ENCODE peak calls at places on chromosomes 13 and 19, in five cellular contexts. One of them, this sample, is unnamed.

GRCh38 chr13:48009298-48009697 is 8.2 kb upstream of the SUCLA2 start:
- DNase-seq in foreskin fibroblast: peak
- DNase-seq in GM10248: no peak
- DNase-seq in fibroblast of the aortic adventitia: peak
- DNase-seq in tibial nerve: no peak
- DNase-seq in this sample: no peak

GRCh38 chr13:109782823-109783411 is 3.5 kb downstream of the IRS2 start:
- DNase-seq in tibial nerve: no peak
- DNase-seq in fibroblast of the aortic adventitia: no peak
- DNase-seq in foreskin fibroblast: no peak
- DNase-seq in GM10248: no peak
- DNase-seq in this sample: no peak

GRCh38 chr13:106796280-106797047 is 228.5 kb upstream of the ARGLU1 start:
- DNase-seq in GM10248: no peak
- DNase-seq in foreskin fibroblast: no peak
- DNase-seq in fibroblast of the aortic adventitia: no peak
- DNase-seq in tibial nerve: no peak
- DNase-seq in this sample: no peak

GRCh38 chr19:55136399-55137102 is 12.5 kb downstream of the TNNT1 start:
- DNase-seq in GM10248: no peak
- DNase-seq in tibial nerve: no peak
- DNase-seq in foreskin fibroblast: no peak
- DNase-seq in fibroblast of the aortic adventitia: no peak
- DNase-seq in this sample: no peak

GRCh38 chr13:114020750-114021463 is 47.0 kb upstream of the C13orf46 start:
- DNase-seq in foreskin fibroblast: no peak
- DNase-seq in fibroblast of the aortic adventitia: no peak
- DNase-seq in tibial nerve: no peak
- DNase-seq in GM10248: no peak
- DNase-seq in this sample: no peak

GRCh38 chr13:98466634-98467236 is 110.2 kb downstream of the STK24 start:
- DNase-seq in fibroblast of the aortic adventitia: peak
- DNase-seq in foreskin fibroblast: no peak
- DNase-seq in GM10248: no peak
- DNase-seq in tibial nerve: no peak
- DNase-seq in this sample: peak

GRCh38 chr19:49210108-49210900 is 52.7 kb downstream of the TRPM4 start:
- DNase-seq in fibroblast of the aortic adventitia: no peak
- DNase-seq in foreskin fibroblast: no peak
- DNase-seq in GM10248: no peak
- DNase-seq in tibial nerve: peak
- DNase-seq in this sample: peak

GRCh38 chr19:53357821-53358581 is 7.5 kb upstream of the ZNF525 start:
- DNase-seq in foreskin fibroblast: no peak
- DNase-seq in GM10248: no peak
- DNase-seq in fibroblast of the aortic adventitia: no peak
- DNase-seq in tibial nerve: no peak
- DNase-seq in this sample: no peak

GRCh38 chr13:29654807-29655547 is 59.5 kb upstream of the SLC7A1 start:
- DNase-seq in GM10248: no peak
- DNase-seq in foreskin fibroblast: peak
- DNase-seq in tibial nerve: no peak
- DNase-seq in fibroblast of the aortic adventitia: peak
- DNase-seq in this sample: no peak

GRCh38 chr19:48760514-48761221 is 5.3 kb downstream of the FGF21 start:
- DNase-seq in fibroblast of the aortic adventitia: no peak
- DNase-seq in foreskin fibroblast: no peak
- DNase-seq in tibial nerve: no peak
- DNase-seq in GM10248: peak
- DNase-seq in this sample: no peak

DNA sequence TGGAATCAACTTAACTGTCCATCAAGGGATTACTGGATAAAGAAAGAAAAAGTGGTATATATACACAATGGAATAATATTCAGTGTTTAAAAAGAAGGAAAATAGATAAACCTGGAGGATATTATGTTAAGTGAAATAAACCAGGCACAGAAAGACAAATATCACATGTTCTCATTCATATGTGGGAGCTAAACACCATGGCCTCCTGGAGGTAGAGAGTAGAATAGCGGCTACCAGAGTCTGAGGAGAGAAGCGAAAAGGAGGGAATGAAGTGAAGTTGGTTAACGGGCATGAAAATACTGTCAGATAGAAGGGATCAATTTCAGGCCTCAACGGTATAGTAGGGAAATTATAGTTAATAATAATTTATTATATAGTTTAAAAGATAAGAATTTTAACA is 147.5 kb upstream of the OBI1 start:
- DNase-seq in foreskin fibroblast: no peak
- DNase-seq in GM10248: no peak
- DNase-seq in fibroblast of the aortic adventitia: no peak
- DNase-seq in tibial nerve: no peak
- DNase-seq in this sample: no peak
- TF ChIP-seq CTCF in foreskin fibroblast: no peak
- TF ChIP-seq CTCF in GM10248: peak
- TF ChIP-seq CTCF in fibroblast of the aortic adventitia: peak
- TF ChIP-seq CTCF in tibial nerve: peak
- TF ChIP-seq CTCF in this sample: peak

GRCh38 chr19:571127-571974 is 1.0 kb upstream of the BSG start:
- DNase-seq in fibroblast of the aortic adventitia: peak
- DNase-seq in GM10248: peak
- DNase-seq in tibial nerve: no peak
- DNase-seq in foreskin fibroblast: no peak
- DNase-seq in this sample: no peak
- TF ChIP-seq CTCF in fibroblast of the aortic adventitia: no peak
- TF ChIP-seq CTCF in GM10248: no peak
- TF ChIP-seq CTCF in tibial nerve: no peak
- TF ChIP-seq CTCF in foreskin fibroblast: no peak
- TF ChIP-seq CTCF in this sample: no peak

GRCh38 chr19:11797491-11797890 is 832 bp upstream of the ZNF491 start:
- DNase-seq in fibroblast of the aortic adventitia: peak
- DNase-seq in GM10248: peak
- DNase-seq in tibial nerve: peak
- DNase-seq in foreskin fibroblast: peak
- DNase-seq in this sample: peak

GRCh38 chr19:11792942-11793341 is 5.4 kb upstream of the ZNF491 start:
- DNase-seq in foreskin fibroblast: no peak
- DNase-seq in GM10248: no peak
- DNase-seq in fibroblast of the aortic adventitia: no peak
- DNase-seq in tibial nerve: no peak
- DNase-seq in this sample: no peak

DNA sequence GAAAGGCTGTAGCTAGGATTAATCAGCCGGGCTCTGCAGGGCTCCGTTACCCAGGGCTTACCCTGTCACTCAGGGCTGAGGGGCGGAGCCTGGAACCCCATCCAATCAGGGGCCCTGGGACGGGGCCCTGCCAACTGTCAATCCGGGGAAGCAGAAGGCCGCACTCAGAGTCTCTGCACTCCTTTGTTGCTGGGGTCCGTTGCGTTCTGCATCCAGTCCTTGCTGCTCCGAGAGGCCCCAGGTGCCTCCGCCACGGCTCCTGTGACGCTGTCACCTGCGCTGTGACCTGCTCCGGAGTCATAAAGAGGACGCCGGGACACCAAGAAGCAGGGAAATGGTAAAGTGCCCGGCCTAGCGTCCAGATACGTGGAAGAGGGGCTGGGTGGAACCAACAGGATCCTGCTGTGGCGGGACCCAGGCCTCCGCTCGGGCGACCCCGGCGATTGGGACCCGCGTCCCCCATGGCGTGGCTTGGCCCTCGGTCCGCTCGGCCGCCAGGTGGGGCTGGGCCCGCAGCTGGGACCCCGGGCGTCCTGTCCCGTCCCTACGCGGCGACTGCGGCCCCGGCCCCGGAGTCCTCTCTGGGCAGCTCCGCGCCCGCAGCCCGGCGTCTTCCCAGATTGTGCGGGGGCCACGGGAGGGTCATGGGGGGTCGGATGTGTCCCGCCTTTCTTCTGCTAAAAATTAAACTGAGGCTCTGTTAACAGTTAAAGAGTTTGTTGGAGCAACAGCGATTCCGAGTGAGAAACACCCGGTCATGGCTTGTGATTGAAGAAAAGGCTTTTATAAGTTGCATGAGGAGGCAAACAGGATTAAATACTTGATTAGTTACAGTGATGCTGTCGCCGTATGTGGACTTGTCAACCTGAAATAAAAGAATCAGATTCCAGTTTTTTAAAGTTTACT is at the start of gene ZNF491:
- DNase-seq in GM10248: peak
- DNase-seq in foreskin fibroblast: peak
- DNase-seq in fibroblast of the aortic adventitia: peak
- DNase-seq in tibial nerve: peak
- DNase-seq in this sample: peak
- TF ChIP-seq CTCF in GM10248: peak
- TF ChIP-seq CTCF in foreskin fibroblast: peak
- TF ChIP-seq CTCF in fibroblast of the aortic adventitia: no peak
- TF ChIP-seq CTCF in tibial nerve: peak
- TF ChIP-seq CTCF in this sample: peak

DNA sequence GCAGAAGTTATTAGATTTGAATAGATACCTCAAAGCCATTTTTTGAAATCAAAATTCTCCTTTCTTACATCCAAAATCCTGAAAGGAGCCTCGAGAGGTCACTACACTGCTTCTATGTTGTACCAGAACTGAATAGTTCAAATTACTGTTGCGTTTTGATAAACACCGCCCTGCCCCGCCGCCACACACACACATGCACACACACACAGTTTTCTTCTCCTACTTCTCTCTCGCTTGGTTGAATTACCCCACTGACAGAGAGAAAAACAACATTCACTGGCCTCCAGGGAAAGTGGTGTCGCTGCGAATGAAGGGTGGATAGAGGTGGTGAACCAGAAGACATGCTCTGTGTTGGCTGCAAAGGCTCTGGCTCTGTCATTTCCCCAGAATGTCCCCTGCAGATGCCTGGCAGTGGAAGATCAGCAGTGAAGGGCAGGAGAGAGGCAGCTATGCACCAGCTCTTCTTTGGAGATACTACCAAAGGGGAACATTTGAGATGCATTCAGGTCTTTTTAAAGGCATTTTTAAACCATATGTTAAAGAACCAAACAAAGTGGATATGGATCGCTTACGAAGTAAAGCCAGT is 183.3 kb upstream of the RFC3 start:
- DNase-seq in foreskin fibroblast: no peak
- DNase-seq in GM10248: no peak
- DNase-seq in tibial nerve: no peak
- DNase-seq in fibroblast of the aortic adventitia: peak
- DNase-seq in this sample: no peak
- TF ChIP-seq CTCF in foreskin fibroblast: no peak
- TF ChIP-seq CTCF in GM10248: no peak
- TF ChIP-seq CTCF in tibial nerve: no peak
- TF ChIP-seq CTCF in fibroblast of the aortic adventitia: no peak
- TF ChIP-seq CTCF in this sample: no peak

DNA sequence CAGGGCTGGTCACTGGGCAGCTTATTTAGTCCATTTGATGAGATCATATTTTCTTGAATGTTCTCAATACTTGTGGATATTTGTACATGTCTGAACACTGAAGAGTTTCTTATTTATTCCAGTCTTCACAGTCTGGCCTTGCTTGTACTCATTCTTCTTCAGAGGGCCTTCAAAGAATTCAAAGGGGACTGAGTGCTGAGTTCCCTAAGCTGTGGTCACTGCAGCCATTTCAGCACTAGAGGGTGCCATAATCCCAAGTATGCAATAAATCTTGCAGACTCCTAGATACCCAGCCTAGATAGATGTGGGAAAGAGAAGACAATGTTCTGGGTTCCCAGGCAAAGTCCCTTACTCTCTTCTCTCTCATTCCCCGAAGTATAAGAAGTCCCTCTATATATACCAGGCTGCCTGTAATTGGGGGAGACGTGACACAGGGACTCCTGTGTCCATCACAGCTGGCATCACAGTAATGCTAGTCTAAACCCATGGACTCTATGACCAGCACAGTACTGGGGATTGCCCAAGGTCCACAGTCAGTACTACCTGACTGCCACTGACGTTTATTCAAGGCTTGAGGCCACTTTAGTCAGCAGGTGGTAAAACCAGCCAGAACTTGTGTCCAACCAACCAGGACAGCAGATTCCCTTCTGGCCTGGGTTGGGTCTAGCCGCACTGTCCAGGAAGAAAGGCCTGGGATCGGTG is 8.9 kb upstream of the VN1R1 start:
- DNase-seq in GM10248: peak
- DNase-seq in foreskin fibroblast: peak
- DNase-seq in tibial nerve: no peak
- DNase-seq in fibroblast of the aortic adventitia: peak
- DNase-seq in this sample: no peak
- TF ChIP-seq CTCF in GM10248: peak
- TF ChIP-seq CTCF in foreskin fibroblast: peak
- TF ChIP-seq CTCF in tibial nerve: no peak
- TF ChIP-seq CTCF in fibroblast of the aortic adventitia: peak
- TF ChIP-seq CTCF in this sample: no peak

GRCh38 chr19:5772416-5772815 is 12.1 kb downstream of the PRR22 start:
- DNase-seq in tibial nerve: no peak
- DNase-seq in fibroblast of the aortic adventitia: no peak
- DNase-seq in GM10248: no peak
- DNase-seq in foreskin fibroblast: no peak
- DNase-seq in this sample: no peak

GRCh38 chr19:5774921-5775320 is 9.6 kb downstream of the PRR22 start:
- DNase-seq in foreskin fibroblast: peak
- DNase-seq in tibial nerve: no peak
- DNase-seq in GM10248: no peak
- DNase-seq in fibroblast of the aortic adventitia: no peak
- DNase-seq in this sample: no peak

GRCh38 chr19:5775668-5776309 is 8.8 kb downstream of the PRR22 start:
- DNase-seq in GM10248: no peak
- DNase-seq in fibroblast of the aortic adventitia: peak
- DNase-seq in tibial nerve: no peak
- DNase-seq in foreskin fibroblast: peak
- DNase-seq in this sample: no peak

GRCh38 chr19:5778402-5778801 is 6.1 kb downstream of the PRR22 start:
- DNase-seq in fibroblast of the aortic adventitia: no peak
- DNase-seq in foreskin fibroblast: no peak
- DNase-seq in GM10248: no peak
- DNase-seq in tibial nerve: no peak
- DNase-seq in this sample: no peak

DNA sequence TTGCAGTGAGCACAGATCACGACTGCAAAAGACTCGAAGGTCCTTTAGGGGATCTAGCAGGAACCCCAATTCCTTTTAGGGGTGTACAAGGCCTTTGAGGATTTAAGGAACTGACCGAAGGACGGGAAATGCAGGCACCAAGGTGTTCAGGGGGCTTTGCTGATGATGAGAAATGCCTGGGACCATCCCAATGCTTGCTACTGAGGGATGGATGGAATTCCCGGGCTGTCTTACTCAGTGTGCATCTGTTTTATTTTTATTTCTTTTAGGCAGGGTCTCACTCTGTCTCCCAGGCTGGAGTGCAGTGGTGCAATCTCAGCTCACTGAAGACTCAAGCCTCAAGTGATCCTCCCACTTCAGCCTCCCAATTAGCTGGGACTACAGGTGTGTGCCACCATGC is 11.3 kb downstream of the PRR22 start:
- DNase-seq in tibial nerve: no peak
- DNase-seq in foreskin fibroblast: no peak
- DNase-seq in fibroblast of the aortic adventitia: no peak
- DNase-seq in GM10248: no peak
- DNase-seq in this sample: no peak
- TF ChIP-seq CTCF in tibial nerve: no peak
- TF ChIP-seq CTCF in foreskin fibroblast: no peak
- TF ChIP-seq CTCF in fibroblast of the aortic adventitia: no peak
- TF ChIP-seq CTCF in GM10248: no peak
- TF ChIP-seq CTCF in this sample: no peak